ENCODE peak calls at places on chromosome 7, in four cellular contexts. T is H1, A is IMR-90, S is mesenchymal stem cell. U is an unnamed sample.

GRCh38 chr7:77657427-77658331 is 38.6 kb upstream of the RSBN1L start:
- DNase-seq in T (no peak), A (peak; percentile 43), S (peak; percentile 59), U (no peak)

GRCh38 chr7:143958781-143959180 is 4.1 kb downstream of the OR2F1 start:
- DNase-seq in T (no peak), A (peak; percentile 39), S (peak; percentile 23), U (no peak)

GRCh38 chr7:98802088-98802780 is 67.6 kb downstream of the TMEM130 start:
- DNase-seq in T (no peak), A (peak; percentile 19), S (peak; percentile 43), U (peak; percentile 55)

GRCh38 chr7:80319461-80319860 is 184.8 kb downstream of the GNAI1 start:
- DNase-seq in T (no peak), A (no peak), S (no peak), U (no peak)

GRCh38 chr7:136869006-136869961 is 832 bp downstream of the CHRM2 start:
- DNase-seq in T (peak; percentile 70), A (peak; percentile 59), S (peak; percentile 72), U (peak; percentile 39)

GRCh38 chr7:86933295-86933845 is 126.1 kb downstream of the ELAPOR2 start:
- DNase-seq in T (no peak), A (no peak), S (no peak), U (no peak)

GRCh38 chr7:116429986-116430619 is 69.4 kb upstream of the CAV2 start:
- DNase-seq in T (no peak), A (no peak), S (no peak), U (no peak)

GRCh38 chr7:28479507-28479947 is 67.2 kb downstream of the CREB5 start:
- DNase-seq in T (no peak), A (no peak), S (no peak), U (no peak)

GRCh38 chr7:135690566-135690965 is 28.3 kb downstream of the STMP1 start:
- DNase-seq in T (no peak), A (peak; percentile 72), S (peak; percentile 18), U (no peak)

GRCh38 chr7:28840515-28841125 is 117.5 kb downstream of the TRIL start:
- DNase-seq in T (no peak), A (no peak), S (peak; percentile 20), U (no peak)

GRCh38 chr7:90816511-90817142 is 220.5 kb downstream of the CDK14 start:
- DNase-seq in T (no peak), A (peak; percentile 96), S (peak; percentile 92), U (no peak)

GRCh38 chr7:122864016-122864415 is 22.2 kb downstream of the CADPS2 start:
- DNase-seq in T (no peak), A (no peak), S (no peak), U (no peak)

GRCh38 chr7:17941171-17941490 is 837 bp upstream of the SNX13 start:
- DNase-seq in T (no peak), A (no peak), S (peak; percentile 24), U (no peak)

GRCh38 chr7:143216151-143216550 is 5.7 kb upstream of the TAS2R40 start:
- DNase-seq in T (no peak), A (peak; percentile 68), S (no peak), U (no peak)

GRCh38 chr7:127865466-127865865 is 165.8 kb downstream of the LRRC4 start:
- DNase-seq in T (no peak), A (peak; percentile 72), S (peak; percentile 86), U (no peak)

GRCh38 chr7:3695602-3696001 is 394.6 kb downstream of the SDK1 start:
- DNase-seq in T (no peak), A (no peak), S (no peak), U (no peak)

GRCh38 chr7:94008537-94008936 is 4.4 kb upstream of the BET1 start:
- DNase-seq in T (no peak), A (peak; percentile 28), S (peak; percentile 18), U (no peak)

GRCh38 chr7:461118-461452 is 58.6 kb downstream of the PDGFA start:
- DNase-seq in T (no peak), A (no peak), S (peak; percentile 41), U (no peak)

GRCh38 chr7:71488308-71488707 is 356.4 kb downstream of the GALNT17 start:
- DNase-seq in T (no peak), A (no peak), S (peak; percentile 16), U (no peak)

GRCh38 chr7:71482284-71482683 is 350.3 kb downstream of the GALNT17 start:
- DNase-seq in T (no peak), A (no peak), S (no peak), U (no peak)

GRCh38 chr7:71486856-71487628 is 355.1 kb downstream of the GALNT17 start:
- DNase-seq in T (no peak), A (no peak), S (peak; percentile 45), U (no peak)

GRCh38 chr7:71484381-71484780 is 352.4 kb downstream of the GALNT17 start:
- DNase-seq in T (no peak), A (no peak), S (no peak), U (no peak)

GRCh38 chr7:71486414-71486813 is 354.5 kb downstream of the GALNT17 start:
- DNase-seq in T (no peak), A (no peak), S (no peak), U (no peak)
- H3K9ac ChIP-seq in T (no peak overlapping the region), A (no peak overlapping the region), S (peak overlapping the region; percentile 34), U (no peak overlapping the region)

GRCh38 chr7:157972914-157973313 is 614.7 kb downstream of the PTPRN2 start:
- DNase-seq in T (no peak), A (no peak), S (no peak), U (no peak)
- H3K14ac ChIP-seq in T (no peak overlapping the region), A (no peak overlapping the region), S (no peak overlapping the region), U (no peak overlapping the region)

GRCh38 chr7:101699884-101700283 is 70.8 kb upstream of the MYL10 start:
- DNase-seq in T (no peak), A (no peak), S (no peak), U (no peak)

GRCh38 chr7:101699399-101699798 is 70.3 kb upstream of the MYL10 start:
- DNase-seq in T (no peak), A (no peak), S (no peak), U (no peak)

GRCh38 chr7:101700424-101700823 is 71.3 kb upstream of the MYL10 start:
- DNase-seq in T (no peak), A (no peak), S (no peak), U (no peak)

GRCh38 chr7:101702362-101702850 is 73.3 kb upstream of the MYL10 start:
- DNase-seq in T (no peak), A (no peak), S (no peak), U (no peak)

DNA sequence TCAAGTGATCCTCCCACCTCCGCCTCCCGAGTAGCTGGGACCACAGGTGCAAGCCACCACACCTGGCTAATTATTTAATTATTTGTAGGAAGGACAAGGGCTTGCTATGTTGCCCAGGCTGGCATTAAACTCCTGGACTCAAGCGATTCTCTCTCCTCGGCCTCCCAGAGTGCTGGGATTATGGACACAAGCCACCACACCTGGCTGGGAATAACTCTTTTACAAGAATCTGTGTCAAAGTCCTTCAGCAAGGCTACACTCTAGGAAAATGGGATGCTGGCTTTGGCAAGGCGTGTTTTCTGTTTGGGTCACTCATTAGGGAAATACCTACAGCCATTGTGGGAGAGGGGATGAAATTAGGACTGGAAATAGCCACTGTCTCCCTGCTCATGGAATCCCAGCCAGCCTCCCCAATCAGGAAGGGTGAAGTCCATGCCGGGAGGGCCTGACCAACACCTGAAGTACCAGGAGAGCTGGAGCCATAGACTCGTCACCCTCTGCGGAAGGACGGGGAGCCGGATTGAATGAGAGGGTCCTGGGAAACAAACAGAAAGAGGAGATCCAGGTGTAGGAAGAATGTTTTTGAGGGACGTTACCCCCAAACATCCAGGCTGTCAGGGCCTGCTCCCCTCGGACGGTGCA is 72.2 kb upstream of the MYL10 start:
- DNase-seq in T (no peak), A (no peak), S (no peak), U (no peak)
- H3K9ac ChIP-seq in T (no peak overlapping the region), A (no peak overlapping the region), S (no peak overlapping the region), U (no peak overlapping the region)

GRCh38 chr7:138248609-138249008 is 172.3 kb downstream of the AKR1D1 start:
- DNase-seq in T (no peak), A (no peak), S (no peak), U (no peak)

GRCh38 chr7:138246391-138246790 is 170.1 kb downstream of the AKR1D1 start:
- DNase-seq in T (no peak), A (no peak), S (no peak), U (no peak)

GRCh38 chr7:138245682-138246081 is 169.4 kb downstream of the AKR1D1 start:
- DNase-seq in T (no peak), A (no peak), S (peak; percentile 76), U (no peak)

GRCh38 chr7:138247081-138247480 is 170.8 kb downstream of the AKR1D1 start:
- DNase-seq in T (no peak), A (no peak), S (no peak), U (no peak)

GRCh38 chr7:138247568-138248328 is 171.5 kb downstream of the AKR1D1 start:
- DNase-seq in T (no peak), A (no peak), S (no peak), U (no peak)
- H3K14ac ChIP-seq in T (no peak overlapping the region), A (no peak overlapping the region), S (no peak overlapping the region), U (no peak overlapping the region)

DNA sequence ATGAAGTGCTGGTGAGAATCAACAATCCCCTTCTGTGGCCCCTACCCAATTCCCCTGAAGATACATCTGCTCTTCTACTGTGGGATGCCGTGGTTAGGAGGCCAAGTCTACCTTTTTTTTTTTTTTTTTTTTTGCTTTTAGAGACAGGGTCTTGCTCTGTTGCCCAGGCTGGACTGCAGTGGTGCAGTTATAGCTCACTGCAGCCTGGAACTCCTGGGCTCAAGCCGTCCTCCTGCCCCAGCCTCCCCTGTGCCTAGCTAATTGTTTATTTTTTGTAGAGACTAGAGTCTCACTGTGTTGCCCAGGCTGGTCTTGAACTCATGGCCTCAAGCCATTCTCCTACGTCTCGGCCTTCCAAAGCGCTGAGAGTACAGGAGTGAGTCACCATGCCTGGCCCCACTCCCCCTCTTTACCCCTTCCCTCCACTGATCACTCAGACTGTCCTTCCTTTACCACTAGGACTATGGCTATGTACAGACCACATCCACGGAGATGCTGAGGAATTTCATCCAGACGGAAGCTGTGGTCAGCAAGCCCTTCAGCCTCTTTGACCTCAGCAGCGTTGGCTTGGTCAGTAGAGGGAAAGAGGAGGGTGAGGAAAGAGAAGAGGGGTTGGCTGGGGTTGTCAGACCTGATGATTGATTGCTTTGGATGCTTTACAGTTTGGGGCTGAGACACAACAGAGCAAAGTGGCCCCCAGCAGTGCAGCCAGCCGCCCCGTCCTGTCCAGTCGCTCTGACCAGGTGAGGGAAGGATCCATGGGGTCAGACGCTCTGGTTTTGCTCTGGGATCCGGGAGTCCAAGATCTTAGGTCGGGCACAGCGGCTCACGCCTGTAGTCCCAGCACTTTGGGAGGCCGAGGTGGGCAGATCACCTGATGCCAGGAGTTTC is 1.8 kb downstream of the AP4M1 start:
- DNase-seq in T (no peak), A (peak; percentile 97), S (peak; percentile 99), U (no peak)
- H3K9ac ChIP-seq in T (no peak overlapping the region), A (no peak overlapping the region), S (peak overlapping the region; percentile 89), U (no peak overlapping the region)

GRCh38 chr7:2519119-2519930 is at the start of gene LFNG:
- DNase-seq in T (peak; percentile 84), A (peak; percentile 83), S (peak; percentile 87), U (peak; percentile 94)
- H3K14ac ChIP-seq in T (no peak within 1 kb of the TSS), A (peak within 1 kb of the TSS; percentile 74), S (peak within 1 kb of the TSS; percentile 69), U (peak within 1 kb of the TSS; percentile 100)

GRCh38 chr7:19620470-19620869 is 88.4 kb downstream of the POLR1F start:
- DNase-seq in T (no peak), A (no peak), S (no peak), U (no peak)
- H3K9ac ChIP-seq in T (no peak overlapping the region), A (no peak overlapping the region), S (no peak overlapping the region), U (no peak overlapping the region)

DNA sequence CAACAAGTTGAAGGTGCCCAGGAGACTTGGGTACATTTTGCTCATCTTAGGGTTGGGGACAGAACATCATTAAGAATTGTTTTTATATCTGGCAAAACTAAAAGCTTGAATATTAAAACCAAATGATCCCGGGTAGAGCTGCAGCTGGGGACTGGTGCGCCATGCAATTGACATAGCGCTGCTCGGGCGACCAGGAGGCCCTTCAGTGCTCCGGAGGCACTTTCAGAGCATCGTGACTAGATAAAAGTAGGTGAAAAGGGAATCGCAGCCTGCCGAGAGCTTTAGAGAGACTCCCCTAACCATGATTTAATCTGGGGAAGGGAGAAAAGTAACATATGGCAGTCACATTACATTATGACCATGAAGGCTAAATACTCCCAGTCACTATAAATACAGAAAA is 21.4 kb downstream of the FOXK1 start:
- DNase-seq in T (no peak), A (no peak), S (no peak), U (no peak)
- H3K14ac ChIP-seq in T (no peak overlapping the region), A (no peak overlapping the region), S (peak overlapping the region; percentile 85), U (no peak overlapping the region)

U was measured in neuronal stem cell.